ENCODE peak calls at places on chromosomes 2 and 18, in ten cellular contexts. V is H1, A is tibial nerve, I is A549, R is sigmoid colon, Q is ovary, M is K562, F is uterus, G is esophagus muscularis mucosa, C is transverse colon. Y is an unnamed sample.

GRCh38 chr2:201909961-201910361 is 103.6 kb downstream of the CDK15 start:
- DNase-seq in C (peak; percentile 13), F (no peak), R (no peak), V (no peak), A (no peak), Q (no peak), G (no peak), I (no peak), M (no peak), Y (no peak)

GRCh38 chr2:53234548-53234903 is 533.1 kb upstream of the CHAC2 start:
- DNase-seq in I (no peak), R (no peak), V (no peak), A (no peak), C (peak; percentile 12), F (no peak), M (no peak), G (no peak), Q (no peak), Y (no peak)

GRCh38 chr2:79980116-79980515 is 324.4 kb downstream of the LRRTM1 start:
- DNase-seq in V (no peak), Q (no peak), I (no peak), R (no peak), G (no peak), A (no peak), M (no peak), C (no peak), F (no peak), Y (no peak)

GRCh38 chr18:58536534-58537271 is 92.2 kb downstream of the ALPK2 start:
- DNase-seq in M (no peak), R (no peak), G (no peak), C (peak; percentile 31), I (no peak), V (no peak), F (no peak), Q (no peak), A (no peak), Y (no peak)

GRCh38 chr2:183037281-183037659 is 987 bp downstream of the NCKAP1 start:
- DNase-seq in A (peak; percentile 14), C (no peak), I (no peak), Q (no peak), F (no peak), G (no peak), M (peak; percentile 57), V (no peak), R (no peak), Y (no peak)

GRCh38 chr18:9082763-9083510 is 19.6 kb upstream of the NDUFV2 start:
- DNase-seq in F (no peak), G (no peak), V (no peak), C (no peak), I (no peak), Q (no peak), R (no peak), A (no peak), M (no peak), Y (no peak)

GRCh38 chr2:168119519-168120141 is 127.8 kb downstream of the STK39 start:
- DNase-seq in Q (no peak), F (no peak), A (peak; percentile 84), C (no peak), R (no peak), M (peak; percentile 76), G (no peak), V (no peak), I (no peak), Y (no peak)

GRCh38 chr18:812123-812672 is at the start of gene YES1:
- DNase-seq in A (peak; percentile 57), M (peak; percentile 94), Q (peak; percentile 74), I (peak; percentile 59), R (peak; percentile 90), V (peak; percentile 90), G (no peak), F (peak; percentile 83), C (peak; percentile 84), Y (peak; percentile 79)

GRCh38 chr18:67426477-67426876 is 90.0 kb downstream of the DSEL start:
- DNase-seq in I (no peak), R (no peak), Q (no peak), C (no peak), V (no peak), A (no peak), G (no peak), F (no peak), M (no peak), Y (no peak)

GRCh38 chr18:67428805-67429204 is 87.7 kb downstream of the DSEL start:
- DNase-seq in G (no peak), R (no peak), I (no peak), C (no peak), Q (no peak), V (no peak), M (no peak), F (no peak), A (no peak), Y (no peak)

GRCh38 chr18:67432806-67433205 is 83.7 kb downstream of the DSEL start:
- DNase-seq in Q (no peak), V (no peak), R (no peak), F (no peak), M (no peak), A (no peak), G (no peak), I (no peak), C (no peak), Y (no peak)

GRCh38 chr18:67425724-67426123 is 90.8 kb downstream of the DSEL start:
- DNase-seq in R (no peak), V (no peak), F (no peak), M (no peak), A (no peak), I (peak; percentile 2), G (no peak), C (no peak), Q (no peak), Y (no peak)

DNA sequence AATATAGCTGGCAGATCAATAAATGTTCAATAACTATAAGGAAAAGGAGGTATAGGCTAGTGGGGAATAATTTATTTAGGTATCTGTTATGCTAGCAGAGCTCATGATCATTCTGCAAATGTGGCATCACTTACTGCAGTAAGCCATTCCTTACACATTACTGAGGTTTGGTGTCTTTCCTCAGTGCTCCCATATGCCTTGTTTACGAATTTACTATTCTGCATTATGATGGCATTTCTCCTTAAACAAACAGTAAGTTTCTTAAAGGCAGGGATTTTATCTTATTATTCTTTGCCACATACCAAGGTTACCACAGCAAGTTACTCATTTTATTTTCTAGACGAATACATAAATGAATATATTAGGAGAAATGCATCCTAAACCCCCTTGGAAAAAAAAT is 88.4 kb downstream of the DSEL start:
- DNase-seq in Q (no peak), M (no peak), C (no peak), R (no peak), F (no peak), I (no peak), A (no peak), G (no peak), V (no peak), Y (no peak)
- H3K27ac ChIP-seq in Q (no peak overlapping the region), M (no peak overlapping the region), C (no peak overlapping the region), R (no peak overlapping the region), F (no peak overlapping the region), I (no peak overlapping the region), A (no peak overlapping the region), G (no peak overlapping the region), V (no peak overlapping the region), Y (no peak overlapping the region)

GRCh38 chr2:173087793-173088493 is 12.3 kb downstream of the MAP3K20 start:
- DNase-seq in V (no peak), G (no peak), R (no peak), M (no peak), C (no peak), I (no peak), Q (no peak), A (no peak), F (no peak), Y (no peak)

GRCh38 chr2:173092844-173093402 is 17.3 kb downstream of the MAP3K20 start:
- DNase-seq in I (no peak), A (no peak), M (no peak), C (no peak), R (no peak), V (no peak), F (no peak), G (no peak), Q (no peak), Y (no peak)

GRCh38 chr2:173087214-173087581 is 11.6 kb downstream of the MAP3K20 start:
- DNase-seq in V (no peak), C (no peak), A (no peak), M (no peak), F (no peak), G (no peak), Q (no peak), R (no peak), I (no peak), Y (no peak)

GRCh38 chr2:173090973-173091660 is 15.5 kb downstream of the MAP3K20 start:
- DNase-seq in V (no peak), G (no peak), F (peak; percentile 67), R (peak; percentile 84), C (no peak), M (peak; percentile 75), A (peak; percentile 36), Q (peak; percentile 55), I (no peak), Y (no peak)

DNA sequence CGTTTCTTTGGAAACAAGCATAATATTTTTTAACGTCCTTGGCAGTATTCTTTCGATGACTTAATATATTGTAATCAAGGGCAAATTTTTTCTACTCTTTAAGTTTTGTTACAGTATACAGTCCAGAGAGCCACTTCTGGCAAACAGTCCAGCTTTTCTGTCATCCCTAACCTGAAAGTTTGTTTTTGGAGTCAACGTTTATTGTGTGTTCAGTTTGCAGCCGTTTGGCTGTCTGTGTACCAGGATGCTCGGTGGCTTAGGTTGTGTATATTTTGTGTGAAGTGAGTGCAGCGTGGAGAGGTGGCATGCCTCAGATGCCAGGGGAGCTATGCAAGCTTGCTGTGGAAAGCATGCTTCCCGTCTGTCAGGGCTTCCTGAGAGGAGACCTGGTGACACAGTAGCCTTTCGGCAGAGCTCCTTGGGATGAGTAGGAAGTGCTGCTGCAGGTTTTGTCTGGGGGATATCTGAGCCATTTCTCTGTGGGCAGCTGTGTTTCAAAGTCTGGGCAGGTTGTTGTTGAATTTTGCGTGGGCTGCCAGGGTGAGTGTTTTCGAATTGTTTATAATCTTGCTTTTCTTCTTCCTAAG is 14.7 kb downstream of the MAP3K20 start:
- DNase-seq in F (peak; percentile 34), C (no peak), I (no peak), V (no peak), R (no peak), A (no peak), Q (peak; percentile 24), M (peak; percentile 64), G (no peak), Y (no peak)
- TF ChIP-seq POLR2A in F (no peak), C (no peak), I (no peak), V (no peak), R (no peak), A (no peak), Q (no peak), M (peak; percentile 35), G (no peak), Y (no peak)

GRCh38 chr2:164813535-164813934 is 28.1 kb downstream of the COBLL1 start:
- DNase-seq in I (no peak), G (no peak), Q (no peak), A (no peak), C (no peak), R (no peak), V (no peak), F (no peak), M (no peak), Y (no peak)

GRCh38 chr2:164808776-164809175 is 32.8 kb downstream of the COBLL1 start:
- DNase-seq in F (no peak), V (no peak), I (no peak), R (no peak), A (no peak), C (no peak), M (no peak), Q (no peak), G (no peak), Y (no peak)

GRCh38 chr2:164811826-164812225 is 29.8 kb downstream of the COBLL1 start:
- DNase-seq in F (no peak), A (no peak), V (no peak), Q (no peak), I (no peak), M (no peak), C (no peak), G (no peak), R (no peak), Y (no peak)

GRCh38 chr2:164812378-164812777 is 29.2 kb downstream of the COBLL1 start:
- DNase-seq in I (no peak), G (no peak), V (no peak), F (no peak), R (no peak), M (no peak), Q (no peak), C (no peak), A (no peak), Y (no peak)

GRCh38 chr2:164810843-164811242 is 30.8 kb downstream of the COBLL1 start:
- DNase-seq in M (no peak), F (no peak), A (no peak), C (no peak), R (no peak), G (no peak), I (no peak), Q (no peak), V (no peak), Y (no peak)
- H3K27ac ChIP-seq in M (no peak overlapping the region), F (no peak overlapping the region), A (no peak overlapping the region), C (no peak overlapping the region), R (no peak overlapping the region), G (no peak overlapping the region), I (no peak overlapping the region), Q (no peak overlapping the region), V (no peak overlapping the region), Y (no peak overlapping the region)

GRCh38 chr2:218284106-218284811 is 8.0 kb downstream of the TMBIM1 start:
- DNase-seq in G (no peak), V (no peak), R (peak; percentile 88), F (peak; percentile 48), Q (no peak), I (no peak), C (peak; percentile 75), M (peak; percentile 77), A (no peak), Y (peak; percentile 71)

GRCh38 chr2:218282173-218282991 is 9.9 kb downstream of the TMBIM1 start:
- DNase-seq in C (no peak), Q (no peak), F (no peak), G (no peak), I (no peak), R (peak; percentile 92), V (no peak), M (no peak), A (no peak), Y (peak; percentile 78)

GRCh38 chr2:218281449-218281848 is 10.9 kb downstream of the TMBIM1 start:
- DNase-seq in M (no peak), A (no peak), G (no peak), V (no peak), Q (no peak), R (peak; percentile 83), F (no peak), I (no peak), C (no peak), Y (peak; percentile 63)

GRCh38 chr2:218286570-218287459 is 5.5 kb downstream of the TMBIM1 start:
- DNase-seq in Q (peak; percentile 85), R (peak; percentile 97), F (peak; percentile 91), A (peak; percentile 97), I (peak; percentile 91), C (peak; percentile 96), V (peak; percentile 77), G (peak; percentile 99), M (peak; percentile 93), Y (peak; percentile 93)

DNA sequence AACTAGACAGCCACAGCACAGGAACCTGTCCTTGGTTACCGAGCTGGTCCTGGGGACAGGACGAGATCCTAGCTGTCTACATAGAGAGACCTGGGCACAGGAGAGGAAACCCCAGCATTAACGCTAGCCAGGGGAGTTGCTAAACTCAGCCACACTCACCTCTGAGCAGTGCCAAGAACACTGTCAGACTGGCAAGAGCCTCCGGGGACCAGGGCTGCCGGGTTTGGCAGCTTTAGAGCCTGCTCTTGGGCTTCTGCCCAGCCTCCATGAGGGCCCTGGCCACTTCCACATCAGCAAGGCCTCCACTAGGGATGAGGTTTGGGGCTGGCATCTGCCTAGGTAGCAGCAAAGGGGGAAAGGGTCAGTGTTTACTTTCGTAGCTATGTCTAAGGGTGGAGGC is 6.7 kb downstream of the TMBIM1 start:
- DNase-seq in R (peak; percentile 93), A (no peak), M (no peak), I (no peak), V (no peak), F (peak; percentile 50), C (no peak), Q (no peak), G (no peak), Y (peak; percentile 84)
- TF ChIP-seq POLR2A in R (no peak), A (no peak), M (no peak), I (no peak), V (no peak), F (no peak), C (no peak), Q (no peak), G (no peak), Y (no peak)

Y was measured in stomach.